ENCODE peak calls at places on chromosomes 6 and 20, in six cellular contexts. L is mesenchymal stem cell, N is IMR-90, X is mesendoderm, O is neuronal stem cell, Z is H1. I is an unnamed sample.

GRCh38 chr20:49832632-49833327 is 20.2 kb downstream of the SLC9A8 start:
- DNase-seq in N (peak; percentile 39), Z (no peak), X (no peak), O (no peak), L (peak; percentile 55), I (no peak)

GRCh38 chr6:122028933-122029332 is 370.5 kb upstream of the HSF2 start:
- DNase-seq in O (no peak), X (peak; percentile 57), Z (no peak), N (no peak), L (no peak), I (peak; percentile 95)

GRCh38 chr6:112330071-112330876 is 16.9 kb upstream of the RFPL4B start:
- DNase-seq in X (no peak), L (peak; percentile 15), N (peak; percentile 38), Z (no peak), O (no peak), I (no peak)

GRCh38 chr6:37074053-37074827 is 68.8 kb downstream of the FGD2 start:
- DNase-seq in N (peak; percentile 44), X (no peak), L (peak; percentile 63), Z (no peak), O (no peak), I (no peak)

GRCh38 chr6:16755544-16755943 is 5.7 kb downstream of the ATXN1 start:
- DNase-seq in X (no peak), Z (no peak), N (no peak), O (no peak), L (no peak), I (no peak)

GRCh38 chr6:17932362-17932852 is 55.0 kb downstream of the KIF13A start:
- DNase-seq in N (peak; percentile 85), X (no peak), O (no peak), Z (no peak), L (peak; percentile 92), I (peak; percentile 12)

GRCh38 chr6:34559651-34560365 is 3.7 kb upstream of the SPDEF start:
- DNase-seq in Z (no peak), L (no peak), O (no peak), X (peak; percentile 82), N (no peak), I (no peak)

GRCh38 chr20:20780127-20780822 is 67.8 kb upstream of the RALGAPA2 start:
- DNase-seq in Z (no peak), L (no peak), N (no peak), X (peak; percentile 71), O (no peak), I (peak; percentile 44)

GRCh38 chr20:54140067-54140466 is 33.7 kb downstream of the CYP24A1 start:
- DNase-seq in N (no peak), O (no peak), Z (no peak), X (no peak), L (no peak), I (no peak)

GRCh38 chr6:14736231-14736953 is 509.5 kb upstream of the JARID2 start:
- DNase-seq in N (no peak), L (no peak), O (no peak), X (no peak), Z (no peak), I (no peak)

GRCh38 chr6:26543953-26544352 is 5.8 kb downstream of the HMGN4 start:
- DNase-seq in O (no peak), Z (no peak), L (peak; percentile 47), X (no peak), N (peak; percentile 26), I (no peak)

GRCh38 chr6:137630666-137631065 is 136.5 kb upstream of the OLIG3 start:
- DNase-seq in X (no peak), N (no peak), O (no peak), Z (no peak), L (no peak), I (no peak)
- H3K18ac ChIP-seq in X (no peak overlapping the region), N (no peak overlapping the region), O (peak overlapping the region; percentile 11), Z (no peak overlapping the region), L (no peak overlapping the region), I (no peak overlapping the region)

DNA sequence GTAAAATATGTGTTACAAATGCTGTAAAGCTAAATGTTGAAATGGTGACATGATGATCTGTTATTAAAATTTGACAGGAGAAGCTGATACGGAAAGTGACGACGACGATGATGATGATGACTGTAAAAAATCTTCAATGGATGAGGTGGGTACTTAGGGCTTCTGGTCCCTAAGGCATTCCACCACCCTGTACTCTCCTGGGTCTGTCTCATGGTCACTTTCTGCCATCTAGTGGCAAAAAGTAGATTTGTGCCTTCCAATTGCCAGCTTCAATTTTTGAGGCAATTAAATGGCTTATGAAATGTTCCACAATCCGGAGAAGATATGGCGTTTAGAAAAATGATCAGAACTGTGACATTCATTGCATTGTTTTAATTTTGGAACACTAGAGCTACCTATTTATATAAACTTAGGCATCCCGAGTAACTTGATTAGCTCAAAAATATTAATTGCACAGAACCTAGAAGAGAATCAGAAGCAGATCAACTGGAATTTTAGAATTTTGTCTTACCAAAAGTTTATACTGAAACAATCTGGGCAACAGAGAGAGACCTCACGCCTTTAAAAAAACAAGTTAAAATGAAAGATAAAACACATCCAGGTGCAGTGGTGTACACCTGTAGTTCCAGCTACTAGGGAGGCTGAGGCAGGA is 346.5 kb upstream of the PLCB4 start:
- DNase-seq in N (peak; percentile 77), X (peak; percentile 76), O (peak; percentile 57), L (peak; percentile 77), Z (no peak), I (peak; percentile 41)
- H3K36me3 ChIP-seq in N (no peaks in the 10 kb centered on the region), X (no peaks in the 10 kb centered on the region), O (no peaks in the 10 kb centered on the region), L (no peaks in the 10 kb centered on the region), Z (no peaks in the 10 kb centered on the region), I (peaks cover 1% of the 10 kb centered on the region)

GRCh38 chr6:2157441-2158127 is 87.8 kb downstream of the GMDS start:
- DNase-seq in O (no peak), N (peak; percentile 83), X (no peak), L (peak; percentile 9), Z (no peak), I (peak; percentile 90)
- H3K18ac ChIP-seq in O (no peak overlapping the region), N (peak overlapping the region; percentile 85), X (no peak overlapping the region), L (no peak overlapping the region), Z (no peak overlapping the region), I (no peak overlapping the region)

DNA sequence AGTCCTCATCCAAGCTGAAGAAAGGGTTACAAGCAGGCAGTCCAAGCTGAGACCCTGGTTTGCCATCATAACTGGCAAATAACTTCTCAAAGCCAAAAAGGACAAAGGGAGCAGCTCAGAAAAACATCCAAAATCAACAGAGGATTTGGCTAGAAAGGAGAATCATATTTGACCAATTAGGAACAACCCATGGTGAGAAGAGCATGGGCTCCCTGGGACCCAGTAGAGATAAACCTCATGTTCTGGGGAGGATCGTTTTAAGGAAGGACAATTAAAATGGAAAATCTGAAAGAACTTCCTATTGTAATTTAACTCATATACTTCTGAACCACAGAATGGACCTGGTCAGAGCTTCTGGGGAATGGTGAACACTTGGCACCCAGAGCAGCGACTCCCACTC is 71.5 kb downstream of the PRND start:
- DNase-seq in O (no peak), Z (no peak), N (no peak), X (no peak), L (no peak), I (no peak)
- H3K36me3 ChIP-seq in O (peaks cover 31% of the 10 kb centered on the region), Z (peaks cover 7% of the 10 kb centered on the region), N (peaks cover 29% of the 10 kb centered on the region), X (no peaks in the 10 kb centered on the region), L (peaks cover 2% of the 10 kb centered on the region), I (peaks cover 40% of the 10 kb centered on the region)

GRCh38 chr6:170514908-170515307 is 38.2 kb downstream of the PSMB1 start:
- DNase-seq in O (no peak), X (no peak), N (no peak), Z (no peak), L (no peak), I (no peak)

GRCh38 chr6:170505306-170505705 is 47.8 kb downstream of the PSMB1 start:
- DNase-seq in L (no peak), O (no peak), X (no peak), Z (no peak), N (no peak), I (no peak)

GRCh38 chr6:170506446-170506845 is 46.7 kb downstream of the PSMB1 start:
- DNase-seq in Z (no peak), O (no peak), X (no peak), L (no peak), N (no peak), I (no peak)

GRCh38 chr6:170512249-170512648 is 40.9 kb downstream of the PSMB1 start:
- DNase-seq in O (no peak), Z (no peak), X (no peak), L (no peak), N (no peak), I (no peak)

GRCh38 chr6:170510631-170511030 is 42.5 kb downstream of the PSMB1 start:
- DNase-seq in X (no peak), Z (no peak), N (no peak), L (no peak), O (no peak), I (no peak)
- H3K18ac ChIP-seq in X (no peak overlapping the region), Z (no peak overlapping the region), N (no peak overlapping the region), L (no peak overlapping the region), O (peak overlapping the region; percentile 1), I (no peak overlapping the region)

GRCh38 chr6:78953798-78954197 is 86.4 kb downstream of the IRAK1BP1 start:
- DNase-seq in L (no peak), O (no peak), X (no peak), Z (no peak), N (no peak), I (no peak)
- H3K36me3 ChIP-seq in L (peaks cover 15% of the 10 kb centered on the region), O (peaks cover 15% of the 10 kb centered on the region), X (no peaks in the 10 kb centered on the region), Z (peaks cover 62% of the 10 kb centered on the region), N (peaks cover 12% of the 10 kb centered on the region), I (peaks cover 13% of the 10 kb centered on the region)

DNA sequence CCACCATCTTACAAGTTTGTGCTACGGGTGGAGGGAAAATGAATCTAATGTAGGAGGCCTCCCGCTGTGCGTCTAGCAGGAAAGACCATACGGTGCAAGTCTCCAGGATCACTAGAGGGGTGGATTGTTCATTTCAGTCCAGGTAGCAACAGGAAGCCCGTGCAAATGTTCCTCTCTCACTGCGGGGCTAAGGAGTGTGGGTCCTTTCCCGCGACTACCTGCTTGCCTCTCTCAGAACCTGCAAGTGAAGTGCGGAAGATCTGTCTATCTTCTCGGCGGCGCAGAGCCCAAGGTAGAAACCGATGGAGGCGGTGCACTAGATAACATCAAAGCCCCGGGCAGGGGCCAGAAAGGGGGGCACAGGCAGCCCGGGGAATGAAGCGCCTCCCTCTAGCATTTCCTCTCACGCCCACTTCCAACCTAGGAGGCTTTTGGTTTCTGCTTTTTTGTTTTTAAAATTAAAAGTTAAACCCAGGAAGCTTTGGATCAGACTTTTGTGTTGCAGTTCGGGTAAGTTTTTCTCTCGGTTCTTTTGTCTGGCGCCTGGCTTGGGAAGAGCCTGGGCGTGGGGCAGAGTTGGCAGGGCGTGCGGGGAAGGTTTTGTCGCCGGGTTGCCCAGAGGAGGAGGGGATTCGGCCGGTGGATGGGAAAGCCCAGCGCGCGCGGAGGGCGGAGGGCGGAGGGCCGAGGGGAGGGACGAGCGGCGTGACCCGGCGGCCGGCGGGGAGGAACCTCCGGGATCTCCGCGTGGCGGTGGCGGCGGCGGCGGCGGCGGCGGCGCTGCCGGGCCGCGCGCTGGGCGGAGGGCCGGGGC is 3.5 kb upstream of the HIVEP1 start:
- DNase-seq in X (peak; percentile 93), Z (no peak), N (peak; percentile 43), O (peak; percentile 57), L (peak; percentile 84), I (peak; percentile 69)
- H3K18ac ChIP-seq in X (peak overlapping the region; percentile 100), Z (peak overlapping the region; percentile 55), N (peak overlapping the region; percentile 63), O (peak overlapping the region; percentile 94), L (peak overlapping the region; percentile 86), I (peak overlapping the region; percentile 83)